ENCODE peak calls at places on chromosomes 3 and 15, in ten cellular contexts. One of them, this sample, is unnamed.

GRCh38 chr15:27412413-27412812 is 441.4 kb downstream of the GABRG3 start:
- DNase-seq in Ammon's horn: no peak
- DNase-seq in adipocyte: no peak
- DNase-seq in upper lobe of left lung: no peak
- DNase-seq in hypothalamus: no peak
- DNase-seq in pons: no peak
- DNase-seq in Caki2: no peak
- DNase-seq in OCI-LY7: no peak
- DNase-seq in GM12891: no peak
- DNase-seq in choroid plexus epithelial cell: peak
- DNase-seq in this sample: no peak

GRCh38 chr15:40793216-40793989 is 13.5 kb upstream of the ZFYVE19 start:
- DNase-seq in Ammon's horn: no peak
- DNase-seq in adipocyte: peak
- DNase-seq in upper lobe of left lung: no peak
- DNase-seq in hypothalamus: no peak
- DNase-seq in pons: no peak
- DNase-seq in Caki2: peak
- DNase-seq in OCI-LY7: no peak
- DNase-seq in GM12891: no peak
- DNase-seq in choroid plexus epithelial cell: peak
- DNase-seq in this sample: peak

GRCh38 chr3:195103623-195104022 is 167.3 kb downstream of the XXYLT1 start:
- DNase-seq in Ammon's horn: no peak
- DNase-seq in adipocyte: peak
- DNase-seq in upper lobe of left lung: no peak
- DNase-seq in hypothalamus: no peak
- DNase-seq in pons: no peak
- DNase-seq in Caki2: no peak
- DNase-seq in OCI-LY7: no peak
- DNase-seq in GM12891: no peak
- DNase-seq in choroid plexus epithelial cell: no peak
- DNase-seq in this sample: no peak

GRCh38 chr3:25027639-25028038 is 400.4 kb upstream of the RARB start:
- DNase-seq in Ammon's horn: peak
- DNase-seq in adipocyte: no peak
- DNase-seq in upper lobe of left lung: no peak
- DNase-seq in hypothalamus: no peak
- DNase-seq in pons: no peak
- DNase-seq in Caki2: no peak
- DNase-seq in OCI-LY7: no peak
- DNase-seq in GM12891: no peak
- DNase-seq in choroid plexus epithelial cell: no peak
- DNase-seq in this sample: no peak

GRCh38 chr15:100383302-100384107 is 41.7 kb upstream of the ADAMTS17 start:
- DNase-seq in Ammon's horn: peak
- DNase-seq in adipocyte: peak
- DNase-seq in upper lobe of left lung: no peak
- DNase-seq in hypothalamus: no peak
- DNase-seq in pons: peak
- DNase-seq in Caki2: peak
- DNase-seq in OCI-LY7: peak
- DNase-seq in GM12891: no peak
- DNase-seq in choroid plexus epithelial cell: peak
- DNase-seq in this sample: peak

GRCh38 chr3:104939196-104939595 is 427.5 kb upstream of the ALCAM start:
- DNase-seq in Ammon's horn: no peak
- DNase-seq in adipocyte: peak
- DNase-seq in upper lobe of left lung: no peak
- DNase-seq in hypothalamus: no peak
- DNase-seq in pons: no peak
- DNase-seq in Caki2: no peak
- DNase-seq in OCI-LY7: no peak
- DNase-seq in GM12891: no peak
- DNase-seq in choroid plexus epithelial cell: peak
- DNase-seq in this sample: no peak

GRCh38 chr15:48963524-48964113 is at the start of gene SHC4:
- DNase-seq in Ammon's horn: peak
- DNase-seq in adipocyte: peak
- DNase-seq in upper lobe of left lung: no peak
- DNase-seq in hypothalamus: peak
- DNase-seq in pons: peak
- DNase-seq in Caki2: peak
- DNase-seq in OCI-LY7: no peak
- DNase-seq in GM12891: peak
- DNase-seq in choroid plexus epithelial cell: peak
- DNase-seq in this sample: peak

GRCh38 chr15:100997442-100997841 is 78.3 kb downstream of the LRRK1 start:
- DNase-seq in Ammon's horn: no peak
- DNase-seq in adipocyte: peak
- DNase-seq in upper lobe of left lung: no peak
- DNase-seq in hypothalamus: no peak
- DNase-seq in pons: no peak
- DNase-seq in Caki2: no peak
- DNase-seq in OCI-LY7: no peak
- DNase-seq in GM12891: no peak
- DNase-seq in choroid plexus epithelial cell: no peak
- DNase-seq in this sample: no peak

GRCh38 chr3:196989721-196990262 is 21.2 kb upstream of the PIGZ start:
- DNase-seq in Ammon's horn: no peak
- DNase-seq in adipocyte: no peak
- DNase-seq in upper lobe of left lung: no peak
- DNase-seq in hypothalamus: no peak
- DNase-seq in pons: no peak
- DNase-seq in Caki2: peak
- DNase-seq in OCI-LY7: no peak
- DNase-seq in GM12891: no peak
- DNase-seq in choroid plexus epithelial cell: no peak
- DNase-seq in this sample: no peak

GRCh38 chr3:182738583-182739514 is 54.5 kb upstream of the ATP11B start:
- DNase-seq in Ammon's horn: no peak
- DNase-seq in adipocyte: peak
- DNase-seq in upper lobe of left lung: no peak
- DNase-seq in hypothalamus: no peak
- DNase-seq in pons: no peak
- DNase-seq in Caki2: peak
- DNase-seq in OCI-LY7: no peak
- DNase-seq in GM12891: no peak
- DNase-seq in choroid plexus epithelial cell: no peak
- DNase-seq in this sample: peak

GRCh38 chr3:23035927-23036640 is 167.0 kb upstream of the UBE2E2 start:
- DNase-seq in Ammon's horn: no peak
- DNase-seq in adipocyte: no peak
- DNase-seq in upper lobe of left lung: no peak
- DNase-seq in hypothalamus: no peak
- DNase-seq in pons: no peak
- DNase-seq in Caki2: peak
- DNase-seq in OCI-LY7: peak
- DNase-seq in GM12891: no peak
- DNase-seq in choroid plexus epithelial cell: no peak
- DNase-seq in this sample: no peak

GRCh38 chr3:81531256-81531655 is 230.2 kb downstream of the GBE1 start:
- DNase-seq in Ammon's horn: no peak
- DNase-seq in adipocyte: no peak
- DNase-seq in upper lobe of left lung: no peak
- DNase-seq in hypothalamus: no peak
- DNase-seq in pons: no peak
- DNase-seq in Caki2: no peak
- DNase-seq in OCI-LY7: no peak
- DNase-seq in GM12891: no peak
- DNase-seq in choroid plexus epithelial cell: no peak
- DNase-seq in this sample: no peak

GRCh38 chr15:68512578-68512977 is 66.2 kb upstream of the CORO2B start:
- DNase-seq in Ammon's horn: no peak
- DNase-seq in adipocyte: no peak
- DNase-seq in upper lobe of left lung: no peak
- DNase-seq in hypothalamus: no peak
- DNase-seq in pons: no peak
- DNase-seq in Caki2: no peak
- DNase-seq in OCI-LY7: no peak
- DNase-seq in GM12891: no peak
- DNase-seq in choroid plexus epithelial cell: no peak
- DNase-seq in this sample: no peak

GRCh38 chr3:132623646-132624045 is 26.6 kb downstream of the ACKR4 start:
- DNase-seq in Ammon's horn: no peak
- DNase-seq in adipocyte: no peak
- DNase-seq in upper lobe of left lung: no peak
- DNase-seq in hypothalamus: no peak
- DNase-seq in pons: no peak
- DNase-seq in Caki2: no peak
- DNase-seq in OCI-LY7: peak
- DNase-seq in GM12891: no peak
- DNase-seq in choroid plexus epithelial cell: no peak
- DNase-seq in this sample: no peak

GRCh38 chr15:28935316-28935715 is 49.5 kb downstream of the APBA2 start:
- DNase-seq in Ammon's horn: no peak
- DNase-seq in adipocyte: no peak
- DNase-seq in upper lobe of left lung: no peak
- DNase-seq in hypothalamus: no peak
- DNase-seq in pons: no peak
- DNase-seq in Caki2: no peak
- DNase-seq in OCI-LY7: peak
- DNase-seq in GM12891: no peak
- DNase-seq in choroid plexus epithelial cell: peak
- DNase-seq in this sample: no peak

GRCh38 chr3:142962520-142963265 is 781 bp downstream of the PAQR9 start:
- DNase-seq in Ammon's horn: no peak
- DNase-seq in adipocyte: no peak
- DNase-seq in upper lobe of left lung: peak
- DNase-seq in hypothalamus: no peak
- DNase-seq in pons: no peak
- DNase-seq in Caki2: no peak
- DNase-seq in OCI-LY7: no peak
- DNase-seq in GM12891: no peak
- DNase-seq in choroid plexus epithelial cell: no peak
- DNase-seq in this sample: no peak

GRCh38 chr15:39448409-39448808 is 132.5 kb upstream of the THBS1 start:
- DNase-seq in Ammon's horn: no peak
- DNase-seq in adipocyte: no peak
- DNase-seq in upper lobe of left lung: no peak
- DNase-seq in hypothalamus: no peak
- DNase-seq in pons: no peak
- DNase-seq in Caki2: no peak
- DNase-seq in OCI-LY7: no peak
- DNase-seq in GM12891: no peak
- DNase-seq in choroid plexus epithelial cell: no peak
- DNase-seq in this sample: peak

GRCh38 chr3:184361532-184361931 is at the start of the genes CLCN2 and POLR2H:
- DNase-seq in Ammon's horn: peak
- DNase-seq in adipocyte: peak
- DNase-seq in upper lobe of left lung: peak
- DNase-seq in hypothalamus: peak
- DNase-seq in pons: peak
- DNase-seq in Caki2: peak
- DNase-seq in OCI-LY7: peak
- DNase-seq in GM12891: no peak
- DNase-seq in choroid plexus epithelial cell: peak
- DNase-seq in this sample: peak

GRCh38 chr3:160474416-160474838 is 24.8 kb upstream of the TRIM59 start:
- DNase-seq in Ammon's horn: no peak
- DNase-seq in adipocyte: peak
- DNase-seq in upper lobe of left lung: no peak
- DNase-seq in hypothalamus: no peak
- DNase-seq in pons: no peak
- DNase-seq in Caki2: peak
- DNase-seq in OCI-LY7: no peak
- DNase-seq in GM12891: no peak
- DNase-seq in choroid plexus epithelial cell: peak
- DNase-seq in this sample: no peak

GRCh38 chr3:127095774-127096173 is 97.2 kb upstream of the PRR23E start:
- DNase-seq in Ammon's horn: no peak
- DNase-seq in adipocyte: no peak
- DNase-seq in upper lobe of left lung: no peak
- DNase-seq in hypothalamus: no peak
- DNase-seq in pons: no peak
- DNase-seq in Caki2: no peak
- DNase-seq in OCI-LY7: no peak
- DNase-seq in GM12891: no peak
- DNase-seq in choroid plexus epithelial cell: no peak
- DNase-seq in this sample: no peak

GRCh38 chr15:45225506-45226273 is 26.3 kb upstream of the SLC28A2 start:
- DNase-seq in Ammon's horn: no peak
- DNase-seq in adipocyte: no peak
- DNase-seq in upper lobe of left lung: no peak
- DNase-seq in hypothalamus: no peak
- DNase-seq in pons: no peak
- DNase-seq in Caki2: no peak
- DNase-seq in OCI-LY7: peak
- DNase-seq in GM12891: no peak
- DNase-seq in choroid plexus epithelial cell: no peak
- DNase-seq in this sample: no peak

GRCh38 chr3:193586526-193586925 is 6.5 kb upstream of the OPA1 start:
- DNase-seq in Ammon's horn: no peak
- DNase-seq in adipocyte: no peak
- DNase-seq in upper lobe of left lung: no peak
- DNase-seq in hypothalamus: no peak
- DNase-seq in pons: no peak
- DNase-seq in Caki2: no peak
- DNase-seq in OCI-LY7: no peak
- DNase-seq in GM12891: no peak
- DNase-seq in choroid plexus epithelial cell: no peak
- DNase-seq in this sample: no peak

GRCh38 chr15:70659662-70660061 is 103.7 kb downstream of the UACA start:
- DNase-seq in Ammon's horn: no peak
- DNase-seq in adipocyte: no peak
- DNase-seq in upper lobe of left lung: no peak
- DNase-seq in hypothalamus: no peak
- DNase-seq in pons: no peak
- DNase-seq in Caki2: no peak
- DNase-seq in OCI-LY7: no peak
- DNase-seq in GM12891: no peak
- DNase-seq in choroid plexus epithelial cell: no peak
- DNase-seq in this sample: no peak

GRCh38 chr15:29364429-29365078 is 94.9 kb upstream of the NSMCE3 start:
- DNase-seq in Ammon's horn: peak
- DNase-seq in adipocyte: peak
- DNase-seq in upper lobe of left lung: no peak
- DNase-seq in hypothalamus: no peak
- DNase-seq in pons: no peak
- DNase-seq in Caki2: no peak
- DNase-seq in OCI-LY7: no peak
- DNase-seq in GM12891: no peak
- DNase-seq in choroid plexus epithelial cell: peak
- DNase-seq in this sample: no peak

This sample was measured in body of pancreas.